ENCODE peak calls at places on chromosomes 11 and 22, in five cellular contexts. A is lung, N is small intestine, M is right cardiac atrium, P is IMR-90. X is an unnamed sample. For H3K27me3, the result is how much of the 10 kb centered on the place peaks cover.

GRCh38 chr11:95520765-95521542 is 268.6 kb downstream of the FAM76B start:
- DNase-seq in A (no peak), N (no peak), M (no peak), P (no peak), X (no peak)

GRCh38 chr11:114081641-114082414 is 22.3 kb downstream of the ZBTB16 start:
- DNase-seq in A (no peak), N (no peak), M (no peak), P (no peak), X (peak)

GRCh38 chr22:45738206-45738605 is 66.6 kb downstream of the ATXN10 start:
- DNase-seq in A (no peak), N (no peak), M (no peak), P (peak), X (no peak)

GRCh38 chr11:57515332-57516060 is at the start of gene SLC43A1:
- DNase-seq in A (peak), N (peak), M (peak), P (peak), X (peak)

GRCh38 chr22:36296690-36297089 is 43.8 kb downstream of the APOL1 start:
- DNase-seq in A (no peak), N (no peak), M (peak), P (no peak), X (no peak)

GRCh38 chr11:86172894-86173293 is 71.7 kb upstream of the EED start:
- DNase-seq in A (no peak), N (no peak), M (no peak), P (peak), X (no peak)

GRCh38 chr11:64803163-64803845 is at the start of gene MAP4K2:
- DNase-seq in A (peak), N (peak), M (peak), P (peak), X (peak)

GRCh38 chr11:134423106-134423505 is 11.1 kb upstream of the B3GAT1 start:
- DNase-seq in A (no peak), N (no peak), M (no peak), P (no peak), X (no peak)

GRCh38 chr22:19880786-19881569 is 26.3 kb upstream of the GNB1L start:
- DNase-seq in A (peak), N (no peak), M (peak), P (peak), X (peak)

GRCh38 chr22:30920407-30920806 is 48.2 kb downstream of the MORC2 start:
- DNase-seq in A (peak), N (peak), M (peak), P (peak), X (peak)

GRCh38 chr11:120554771-120555432 is 43.4 kb downstream of the GRIK4 start:
- DNase-seq in A (no peak), N (no peak), M (no peak), P (peak), X (no peak)

GRCh38 chr11:108724974-108725689 is 60.3 kb downstream of the DDX10 start:
- DNase-seq in A (no peak), N (no peak), M (no peak), P (no peak), X (no peak)

GRCh38 chr11:123173040-123173855 is 21.8 kb downstream of the CLMP start:
- DNase-seq in A (no peak), N (no peak), M (no peak), P (peak), X (no peak)

GRCh38 chr22:50206599-50206998 is 5.8 kb downstream of the SELENOO start:
- DNase-seq in A (peak), N (no peak), M (peak), P (peak), X (peak)

GRCh38 chr11:62546937-62547625 is 475 bp upstream of the AHNAK start:
- DNase-seq in A (no peak), N (peak), M (peak), P (peak), X (no peak)

GRCh38 chr11:18046116-18046777 is at the start of gene TPH1:
- DNase-seq in A (peak), N (peak), M (peak), P (peak), X (no peak)
- H3K27me3 ChIP-seq in A (under half), N (under half), M (under half), P (under half), X (under half)

DNA sequence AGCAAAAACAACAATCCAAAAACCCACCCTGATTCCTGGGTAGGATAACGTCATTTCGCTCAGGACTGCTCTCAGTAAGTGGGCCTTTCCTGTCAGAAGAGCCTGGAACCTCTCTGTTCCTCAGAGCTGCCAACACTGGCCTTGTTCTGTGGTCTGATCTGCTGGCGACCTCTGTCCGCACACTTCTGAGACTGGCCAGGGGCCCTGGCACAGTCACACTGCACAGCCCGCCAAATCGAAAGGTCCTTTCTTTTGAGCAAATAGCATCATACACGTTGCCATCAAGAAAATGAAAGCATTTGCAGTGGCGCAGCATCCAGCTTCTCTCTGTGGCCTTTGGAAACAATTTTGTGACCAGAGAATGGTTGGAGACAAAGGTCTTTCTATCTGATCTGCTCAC is 80.1 kb upstream of the SYT13 start:
- DNase-seq in A (no peak), N (no peak), M (no peak), P (no peak), X (no peak)
- H3K27me3 ChIP-seq in A (under half), N (under half), M (under half), P (under half), X (under half)

GRCh38 chr11:126662055-126662790 is 306.7 kb downstream of the ST3GAL4 start:
- DNase-seq in A (no peak), N (no peak), M (no peak), P (no peak), X (no peak)
- H3K27me3 ChIP-seq in A (under half), N (under half), M (under half), P (under half), X (under half)

DNA sequence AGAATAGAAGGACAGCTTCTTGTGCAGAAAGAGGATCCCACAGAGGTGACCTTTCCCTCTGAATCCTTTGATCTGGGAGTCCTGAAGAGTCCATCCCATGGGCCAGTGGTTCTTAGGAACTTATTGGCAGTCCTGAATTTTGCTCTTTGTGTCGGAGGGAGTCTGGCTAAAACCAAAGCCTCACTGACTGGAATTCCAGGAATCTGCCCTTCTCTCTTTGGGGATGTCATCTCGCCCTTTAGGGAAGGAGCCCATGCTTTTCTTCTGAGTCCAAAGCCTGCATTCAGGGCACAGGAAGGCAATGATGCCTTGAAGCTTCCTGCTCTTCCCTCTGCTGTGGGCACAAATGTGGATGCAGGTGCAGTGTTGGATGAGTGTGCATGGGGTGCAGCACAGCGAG is 45.6 kb downstream of the PKNOX2 start:
- DNase-seq in A (no peak), N (no peak), M (no peak), P (no peak), X (peak)
- H3K27me3 ChIP-seq in A (under half), N (under half), M (under half), P (under half), X (under half)

GRCh38 chr11:10398525-10398924 is 56.5 kb upstream of the AMPD3 start:
- DNase-seq in A (no peak), N (no peak), M (peak), P (no peak), X (no peak)
- H3K27me3 ChIP-seq in A (under half), N (under half), M (under half), P (under half), X (under half)

GRCh38 chr11:91170711-91171110 is 947.9 kb upstream of the CHORDC1 start:
- DNase-seq in A (no peak), N (no peak), M (no peak), P (peak), X (no peak)
- H3K27me3 ChIP-seq in A (under half), N (under half), M (under half), P (under half), X (under half)

GRCh38 chr11:22340803-22341581 is 2.8 kb downstream of the SLC17A6 start:
- DNase-seq in A (no peak), N (no peak), M (no peak), P (no peak), X (no peak)

GRCh38 chr11:22343411-22344032 is 5.3 kb downstream of the SLC17A6 start:
- DNase-seq in A (no peak), N (no peak), M (peak), P (no peak), X (no peak)

GRCh38 chr11:22342599-22343138 is 4.5 kb downstream of the SLC17A6 start:
- DNase-seq in A (no peak), N (no peak), M (no peak), P (no peak), X (no peak)

GRCh38 chr11:22338465-22338810 is 257 bp downstream of the SLC17A6 start:
- DNase-seq in A (no peak), N (no peak), M (no peak), P (no peak), X (no peak)

GRCh38 chr11:22341582-22341919 is 3.4 kb downstream of the SLC17A6 start:
- DNase-seq in A (no peak), N (no peak), M (peak), P (no peak), X (no peak)
- H3K27me3 ChIP-seq in A (under half), N (under half), M (under half), P (under half), X (under half)

GRCh38 chr22:23521442-23522113 is 58.5 kb downstream of the IGLL1 start:
- DNase-seq in A (peak), N (peak), M (peak), P (peak), X (peak)
- H3K27me3 ChIP-seq in A (under half), N (under half), M (under half), P (under half), X (under half)

GRCh38 chr22:22813126-22814075 is 74.2 kb upstream of the IGLL5 start:
- DNase-seq in A (peak), N (no peak), M (no peak), P (no peak), X (no peak)

GRCh38 chr22:22810018-22810427 is 77.6 kb upstream of the IGLL5 start:
- DNase-seq in A (peak), N (peak), M (peak), P (peak), X (no peak)

GRCh38 chr22:22812031-22812905 is 75.3 kb upstream of the IGLL5 start:
- DNase-seq in A (peak), N (no peak), M (no peak), P (no peak), X (no peak)

GRCh38 chr22:22810471-22810870 is 77.1 kb upstream of the IGLL5 start:
- DNase-seq in A (peak), N (no peak), M (no peak), P (no peak), X (no peak)

GRCh38 chr22:22811016-22812009 is 76.3 kb upstream of the IGLL5 start:
- DNase-seq in A (peak), N (no peak), M (no peak), P (no peak), X (no peak)
- H3K27me3 ChIP-seq in A (under half), N (under half), M (under half), P (under half), X (under half)

GRCh38 chr11:117649656-117650055 is 147.4 kb downstream of the DSCAML1 start:
- DNase-seq in A (no peak), N (no peak), M (no peak), P (no peak), X (no peak)
- H3K27me3 ChIP-seq in A (under half), N (under half), M (under half), P (under half), X (under half)